ENCODE peak calls at places on chromosomes 6 and 20, in four cellular contexts. J is heart left ventricle, Z is dorsolateral prefrontal cortex, N is tibial artery. K is an unnamed sample.

GRCh38 chr6:144216668-144217218 is 66.4 kb downstream of the STX11 start:
- DNase-seq in Z (no peak), J (peak; percentile 78), N (no peak), K (no peak)

GRCh38 chr6:158536891-158537798 is 22.7 kb upstream of the TMEM181 start:
- DNase-seq in J (peak; percentile 34), N (no peak), Z (peak; percentile 79), K (no peak)

GRCh38 chr20:34943808-34944568 is 11.6 kb downstream of the GSS start:
- DNase-seq in N (no peak), Z (no peak), J (no peak), K (no peak)

GRCh38 chr20:15675813-15676484 is 897.3 kb downstream of the KIF16B start:
- DNase-seq in J (no peak), N (no peak), Z (no peak), K (no peak)

GRCh38 chr20:36856196-36856595 is 19.7 kb upstream of the TLDC2 start:
- DNase-seq in Z (no peak), J (no peak), N (no peak), K (no peak)

GRCh38 chr20:25276533-25277050 is 28.7 kb downstream of the PYGB start:
- DNase-seq in N (peak; percentile 15), J (no peak), Z (peak; percentile 33), K (no peak)

GRCh38 chr20:23684261-23684660 is 4.6 kb downstream of the CST4 start:
- DNase-seq in J (no peak), N (no peak), Z (no peak), K (no peak)

GRCh38 chr6:63426844-63427243 is 107.1 kb upstream of the LGSN start:
- DNase-seq in J (no peak), Z (no peak), N (no peak), K (no peak)

GRCh38 chr6:36130672-36131516 is 581 bp downstream of the MAPK13 start:
- DNase-seq in N (peak; percentile 21), Z (no peak), J (no peak), K (no peak)
- H3K4me3 ChIP-seq in N (peak overlapping the region; percentile 51), Z (peak overlapping the region; percentile 52), J (peak overlapping the region; percentile 30), K (no peak overlapping the region)

GRCh38 chr6:138455746-138456392 is 43.4 kb downstream of the NHSL1 start:
- DNase-seq in N (no peak), J (no peak), Z (no peak), K (no peak)
- H3K4me3 ChIP-seq in N (no peak overlapping the region), J (no peak overlapping the region), Z (no peak overlapping the region), K (no peak overlapping the region)

GRCh38 chr6:169173532-169174268 is 79.9 kb downstream of the THBS2 start:
- DNase-seq in N (no peak), J (no peak), Z (no peak), K (no peak)

GRCh38 chr6:169174516-169175359 is 78.9 kb downstream of the THBS2 start:
- DNase-seq in Z (no peak), J (no peak), N (no peak), K (no peak)

GRCh38 chr6:169177516-169178196 is 76.0 kb downstream of the THBS2 start:
- DNase-seq in J (no peak), N (no peak), Z (no peak), K (no peak)

GRCh38 chr6:169176361-169176991 is 77.2 kb downstream of the THBS2 start:
- DNase-seq in N (no peak), J (no peak), Z (no peak), K (no peak)

DNA sequence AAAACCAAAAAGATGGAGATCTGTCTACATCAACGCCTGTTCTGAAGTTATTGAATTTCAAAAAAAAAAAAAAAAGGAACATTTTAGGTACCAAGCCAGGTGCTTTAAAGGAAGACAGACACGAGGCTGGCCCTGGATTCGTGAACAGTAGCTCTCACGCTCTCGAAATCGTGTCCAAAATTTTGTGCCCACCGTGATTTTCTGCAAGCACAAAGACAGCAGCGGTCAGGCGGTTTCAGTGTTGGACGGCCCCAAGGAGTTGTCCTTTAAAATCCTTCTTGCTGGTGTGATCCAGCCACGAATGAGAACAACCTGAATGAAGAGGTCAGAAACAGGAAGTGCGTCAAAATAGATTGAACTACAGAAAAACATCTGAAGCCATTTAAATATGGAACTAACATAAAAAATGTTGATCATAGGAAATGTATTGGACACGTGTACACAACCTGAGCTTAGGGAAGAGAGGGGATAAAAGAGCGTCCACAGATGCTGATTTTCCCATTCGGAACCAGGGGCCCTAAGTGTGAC is 78.2 kb downstream of the THBS2 start:
- DNase-seq in J (no peak), N (no peak), Z (no peak), K (no peak)
- H3K4me3 ChIP-seq in J (no peak overlapping the region), N (no peak overlapping the region), Z (no peak overlapping the region), K (no peak overlapping the region)

DNA sequence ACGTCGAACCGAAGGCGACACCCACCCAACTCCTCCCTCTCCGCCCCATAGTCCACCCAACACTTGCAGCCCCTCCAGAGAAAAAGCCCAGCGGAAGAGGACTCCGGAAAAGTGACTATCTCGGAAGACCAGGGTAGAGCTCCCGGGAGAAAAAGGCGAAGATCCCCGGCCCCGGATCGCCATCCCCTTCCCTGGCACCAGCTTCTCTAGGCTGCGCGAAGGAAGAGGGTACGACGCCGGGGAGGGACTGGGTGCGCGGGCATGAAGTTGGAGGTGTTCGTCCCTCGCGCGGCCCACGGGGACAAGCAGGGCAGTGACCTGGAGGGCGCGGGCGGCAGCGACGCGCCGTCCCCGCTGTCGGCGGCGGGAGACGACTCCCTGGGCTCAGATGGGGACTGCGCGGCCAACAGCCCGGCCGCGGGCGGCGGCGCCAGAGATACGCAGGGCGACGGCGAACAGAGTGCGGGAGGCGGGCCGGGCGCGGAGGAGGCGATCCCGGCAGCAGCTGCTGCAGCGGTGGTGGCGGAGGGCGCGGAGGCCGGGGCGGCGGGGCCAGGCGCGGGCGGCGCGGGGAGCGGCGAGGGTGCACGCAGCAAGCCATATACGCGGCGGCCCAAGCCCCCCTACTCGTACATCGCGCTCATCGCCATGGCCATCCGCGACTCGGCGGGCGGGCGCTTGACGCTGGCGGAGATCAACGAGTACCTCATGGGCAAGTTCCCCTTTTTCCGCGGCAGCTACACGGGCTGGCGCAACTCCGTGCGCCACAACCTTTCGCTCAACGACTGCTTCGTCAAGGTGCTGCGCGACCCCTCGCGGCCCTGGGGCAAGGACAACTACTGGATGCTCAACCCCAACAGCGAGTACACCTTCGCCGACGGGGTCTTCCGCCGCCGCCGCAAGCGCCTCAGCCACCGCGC is 806 bp downstream of the FOXQ1 start:
- DNase-seq in Z (no peak), N (no peak), J (no peak), K (no peak)
- H3K4me3 ChIP-seq in Z (peak overlapping the region; percentile 53), N (peak overlapping the region; percentile 46), J (peak overlapping the region; percentile 5), K (no peak overlapping the region)

GRCh38 chr6:20334334-20334733 is 67.3 kb upstream of the E2F3 start:
- DNase-seq in N (no peak), J (peak; percentile 20), Z (peak; percentile 69), K (no peak)
- H3K4me3 ChIP-seq in N (no peak overlapping the region), J (no peak overlapping the region), Z (no peak overlapping the region), K (no peak overlapping the region)

K was measured in Jurkat, Clone E6-1.